ENCODE peak calls at places on chromosomes 3 and 15, in nine cellular contexts. Q is fibroblast of lung; N is glutamatergic neuron; S is lower lobe of right lung; T is activated CD4-positive, alpha-beta memory T cell treated with anti-CD3 and anti-CD28 coated beads for 36 hours; V is fibroblast of mammary gland; M is lower leg skin; D is activated CD4-positive, CD25-positive, alpha-beta regulatory T cell treated with anti-CD3 and anti-CD28 coated beads, Interleukin-2, amount 50 U/mL, for 72 hours; K is KG1. A is an unnamed sample.
A peak's percentile ranks its signal among the peaks of the same experiment; 100 is the strongest.

GRCh38 chr3:49568965-49569364 is 14.7 kb downstream of the BSN start:
- DNase-seq in V (no peak), T (no peak), K (no peak), Q (no peak), D (no peak), N (no peak), S (no peak), M (no peak), A (no peak)

GRCh38 chr15:34986326-34987181 is 1.5 kb downstream of the ZNF770 start:
- DNase-seq in V (no peak), N (no peak), S (no peak), T (no peak), D (no peak), Q (no peak), M (no peak), K (no peak), A (no peak)

GRCh38 chr3:151827816-151828215 is 13.9 kb downstream of the AADAC start:
- DNase-seq in K (no peak), V (peak; percentile 78), N (no peak), D (no peak), S (no peak), M (no peak), Q (no peak), T (no peak), A (peak; percentile 23)

GRCh38 chr15:41530363-41530956 is 13.6 kb downstream of the RPAP1 start:
- DNase-seq in K (no peak), D (no peak), T (no peak), N (no peak), S (no peak), Q (no peak), V (no peak), M (no peak), A (no peak)

GRCh38 chr3:112002458-112002971 is 3.8 kb downstream of the TAGLN3 start:
- DNase-seq in Q (peak; percentile 76), K (no peak), M (no peak), S (no peak), N (no peak), D (no peak), T (peak; percentile 84), V (peak; percentile 72), A (no peak)

GRCh38 chr15:65979316-65979715 is 110.0 kb downstream of the RAB11A start:
- DNase-seq in N (peak; percentile 85), D (no peak), Q (peak; percentile 29), S (no peak), M (no peak), V (no peak), K (no peak), T (no peak), A (no peak)

GRCh38 chr3:78634316-78634715 is 1133.5 kb downstream of the ROBO1 start:
- DNase-seq in N (no peak), T (no peak), M (no peak), S (no peak), Q (peak; percentile 58), K (no peak), D (no peak), V (no peak), A (no peak)

GRCh38 chr15:89177633-89178306 is 43.6 kb downstream of the RLBP1 start:
- DNase-seq in M (peak; percentile 87), Q (peak; percentile 60), V (peak; percentile 79), S (peak; percentile 54), K (peak; percentile 47), N (peak; percentile 65), T (peak; percentile 77), D (peak; percentile 43), A (peak; percentile 47)

GRCh38 chr15:44010114-44010513 is 183.3 kb downstream of the WDR76 start:
- DNase-seq in D (no peak), K (no peak), M (no peak), Q (peak; percentile 85), N (no peak), T (no peak), S (no peak), V (peak; percentile 83), A (no peak)

GRCh38 chr15:49847436-49847835 is 226.6 kb downstream of the DTWD1 start:
- DNase-seq in K (no peak), M (no peak), S (no peak), T (no peak), D (no peak), Q (peak; percentile 78), N (no peak), V (peak; percentile 64), A (peak; percentile 57)

GRCh38 chr3:141709126-141709770 is 28.9 kb upstream of the RNF7 start:
- DNase-seq in M (no peak), T (no peak), Q (no peak), D (no peak), N (no peak), S (no peak), V (no peak), K (no peak), A (no peak)

GRCh38 chr3:176906046-176906905 is 291.0 kb downstream of the TBL1XR1 start:
- DNase-seq in Q (peak; percentile 93), V (peak; percentile 89), N (no peak), M (no peak), K (no peak), D (no peak), S (no peak), T (no peak), A (peak; percentile 56)

GRCh38 chr3:125357032-125357658 is 18.0 kb downstream of the ZNF148 start:
- DNase-seq in N (peak; percentile 77), Q (peak; percentile 62), D (peak; percentile 58), M (no peak), K (peak; percentile 43), T (peak; percentile 63), S (peak; percentile 66), V (peak; percentile 27), A (no peak)

GRCh38 chr3:189626286-189626685 is 4.9 kb upstream of the TP63 start:
- DNase-seq in Q (no peak), T (no peak), V (no peak), N (no peak), D (no peak), M (no peak), K (no peak), S (no peak), A (no peak)

GRCh38 chr15:69210574-69210973 is 50.1 kb downstream of the GLCE start:
- DNase-seq in S (no peak), V (no peak), M (no peak), Q (no peak), K (no peak), D (no peak), N (no peak), T (no peak), A (no peak)

GRCh38 chr3:89049119-89049518 is 58.3 kb upstream of the EPHA3 start:
- DNase-seq in S (no peak), M (no peak), N (no peak), K (no peak), Q (no peak), D (no peak), T (no peak), V (no peak), A (no peak)

GRCh38 chr3:50378757-50379156 is 19.4 kb upstream of the TMEM115 start:
- DNase-seq in S (no peak), Q (no peak), T (no peak), N (no peak), V (no peak), K (no peak), D (no peak), M (no peak), A (no peak)

GRCh38 chr3:120025520-120025919 is 68.7 kb downstream of the GSK3B start:
- DNase-seq in N (no peak), K (no peak), M (no peak), D (no peak), V (peak; percentile 25), S (no peak), T (peak; percentile 18), Q (peak; percentile 42), A (no peak)